ENCODE peak calls at places on chromosomes 3 and 15, in ten cellular contexts. X, K, W, P, S, J, A, O, Z and G are unnamed samples.

GRCh38 chr3:180264479-180264878 is 227.7 kb upstream of the PEX5L start:
- DNase-seq in X (no peak), K (no peak), W (no peak), P (no peak), S (no peak), J (no peak), A (no peak), O (no peak), Z (no peak), G (no peak)

GRCh38 chr3:138397983-138398382 is 36.4 kb upstream of the ESYT3 start:
- DNase-seq in X (peak; percentile 60), K (no peak), W (no peak), P (no peak), S (no peak), J (no peak), A (no peak), O (no peak), Z (no peak), G (no peak)

GRCh38 chr15:58369261-58369699 is 62.5 kb upstream of the LIPC start:
- DNase-seq in X (no peak), K (no peak), W (no peak), P (no peak), S (peak; percentile 16), J (no peak), A (no peak), O (no peak), Z (no peak), G (no peak)

GRCh38 chr3:130548356-130548755 is 31.4 kb downstream of the COL6A6 start:
- DNase-seq in X (no peak), K (no peak), W (peak; percentile 24), P (no peak), S (no peak), J (no peak), A (no peak), O (no peak), Z (no peak), G (no peak)

GRCh38 chr3:47347217-47347801 is 33.5 kb upstream of the PTPN23 start:
- DNase-seq in X (no peak), K (no peak), W (no peak), P (peak; percentile 75), S (no peak), J (no peak), A (no peak), O (no peak), Z (peak; percentile 43), G (no peak)

GRCh38 chr3:183202004-183202722 is 39.6 kb upstream of the LAMP3 start:
- DNase-seq in X (no peak), K (no peak), W (no peak), P (no peak), S (no peak), J (no peak), A (no peak), O (no peak), Z (no peak), G (no peak)

GRCh38 chr3:64161481-64161952 is 63.7 kb downstream of the PRICKLE2 start:
- DNase-seq in X (no peak), K (no peak), W (no peak), P (no peak), S (no peak), J (no peak), A (no peak), O (no peak), Z (no peak), G (no peak)

GRCh38 chr15:100671858-100672543 is 69.6 kb downstream of the ASB7 start:
- DNase-seq in X (peak; percentile 48), K (no peak), W (no peak), P (peak; percentile 48), S (peak; percentile 78), J (no peak), A (no peak), O (peak; percentile 69), Z (no peak), G (no peak)

GRCh38 chr15:55789066-55789660 is 46.2 kb upstream of the PRTG start:
- DNase-seq in X (peak; percentile 56), K (no peak), W (no peak), P (peak; percentile 41), S (peak; percentile 44), J (no peak), A (no peak), O (peak; percentile 56), Z (peak; percentile 7), G (no peak)

GRCh38 chr3:189157232-189158007 is 14.4 kb upstream of the TPRG1 start:
- DNase-seq in X (no peak), K (no peak), W (no peak), P (no peak), S (no peak), J (no peak), A (no peak), O (no peak), Z (no peak), G (no peak)

GRCh38 chr15:31371520-31372240 is 45.0 kb downstream of the KLF13 start:
- DNase-seq in X (no peak), K (no peak), W (no peak), P (no peak), S (no peak), J (peak; percentile 66), A (no peak), O (no peak), Z (no peak), G (no peak)

GRCh38 chr15:70762469-70763119 is 764 bp downstream of the UACA start:
- DNase-seq in X (peak; percentile 65), K (peak; percentile 44), W (peak; percentile 67), P (peak; percentile 30), S (peak; percentile 59), J (peak; percentile 81), A (peak; percentile 35), O (peak; percentile 61), Z (peak; percentile 49), G (no peak)

GRCh38 chr3:187593347-187593850 is 76.8 kb downstream of the SST start:
- DNase-seq in X (no peak), K (no peak), W (no peak), P (no peak), S (no peak), J (no peak), A (no peak), O (no peak), Z (no peak), G (no peak)

GRCh38 chr15:68441045-68441743 is 9.2 kb upstream of the ITGA11 start:
- DNase-seq in X (no peak), K (peak; percentile 15), W (no peak), P (no peak), S (no peak), J (no peak), A (no peak), O (no peak), Z (no peak), G (no peak)

GRCh38 chr15:67820992-67821783 is 4.1 kb upstream of the SKOR1 start:
- DNase-seq in X (no peak), K (peak; percentile 66), W (peak; percentile 85), P (peak; percentile 73), S (no peak), J (no peak), A (no peak), O (no peak), Z (no peak), G (no peak)

GRCh38 chr3:169298247-169298992 is 365.1 kb downstream of the MECOM start:
- DNase-seq in X (no peak), K (no peak), W (no peak), P (no peak), S (peak; percentile 54), J (no peak), A (no peak), O (no peak), Z (no peak), G (no peak)
- TF ChIP-seq CTCF in X (no peak), K (no peak), W (no peak), P (no peak), S (no peak), J (no peak), A (no peak), O (no peak), Z (no peak), G (no peak)

GRCh38 chr3:23442598-23443383 is 239.7 kb downstream of the UBE2E2 start:
- DNase-seq in X (no peak), K (no peak), W (peak; percentile 8), P (peak; percentile 35), S (peak; percentile 4), J (no peak), A (no peak), O (no peak), Z (peak; percentile 71), G (no peak)

GRCh38 chr3:23440416-23441294 is 237.5 kb downstream of the UBE2E2 start:
- DNase-seq in X (no peak), K (no peak), W (no peak), P (no peak), S (no peak), J (no peak), A (no peak), O (no peak), Z (no peak), G (no peak)

GRCh38 chr3:23446301-23446700 is 243.2 kb downstream of the UBE2E2 start:
- DNase-seq in X (no peak), K (no peak), W (no peak), P (no peak), S (no peak), J (no peak), A (no peak), O (no peak), Z (no peak), G (no peak)

GRCh38 chr3:23448998-23449537 is 245.9 kb downstream of the UBE2E2 start:
- DNase-seq in X (no peak), K (no peak), W (no peak), P (no peak), S (no peak), J (no peak), A (no peak), O (no peak), Z (no peak), G (no peak)

DNA sequence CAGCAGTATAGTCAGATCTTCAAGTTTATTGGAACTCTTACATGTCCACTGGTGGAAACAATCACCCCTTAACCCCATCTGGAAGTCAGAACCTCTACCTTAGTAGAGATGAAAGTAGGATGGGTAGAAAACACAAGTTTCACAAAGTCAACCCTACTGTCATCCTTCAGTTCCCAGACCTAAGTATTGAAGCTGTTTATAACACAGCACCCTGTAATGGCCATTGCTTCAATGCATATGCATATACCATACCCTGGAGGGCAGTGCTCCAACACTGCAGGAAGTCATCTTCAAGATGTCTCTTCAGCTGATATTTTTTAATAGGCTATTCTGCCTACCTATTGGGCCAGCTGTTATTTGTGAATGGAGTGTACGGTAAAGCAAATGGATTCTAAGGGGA is 241.3 kb downstream of the UBE2E2 start:
- DNase-seq in X (no peak), K (no peak), W (no peak), P (no peak), S (no peak), J (no peak), A (no peak), O (no peak), Z (no peak), G (no peak)
- TF ChIP-seq CTCF in X (no peak), K (no peak), W (no peak), P (no peak), S (no peak), J (no peak), A (no peak), O (no peak), Z (no peak), G (no peak)

GRCh38 chr3:73192036-73192738 is 130.7 kb downstream of the EBLN2 start:
- DNase-seq in X (no peak), K (no peak), W (peak; percentile 4), P (no peak), S (peak; percentile 14), J (no peak), A (no peak), O (peak; percentile 19), Z (no peak), G (no peak)
- TF ChIP-seq CTCF in X (no peak), K (peak; percentile 6), W (peak; percentile 11), P (no peak), S (no peak), J (no peak), A (no peak), O (no peak), Z (no peak), G (no peak)

GRCh38 chr3:185968168-185968567 is 30.4 kb upstream of the TRA2B start:
- DNase-seq in X (no peak), K (no peak), W (no peak), P (no peak), S (no peak), J (no peak), A (no peak), O (no peak), Z (no peak), G (no peak)
- TF ChIP-seq CTCF in X (no peak), K (no peak), W (no peak), P (no peak), S (no peak), J (no peak), A (no peak), O (no peak), Z (no peak), G (no peak)